ENCODE peak calls at places on chromosomes 2 and 18, in four cellular contexts. G, Z, H and W are unnamed samples.

GRCh38 chr2:176653856-176654443 is 384.7 kb downstream of the MTX2 start:
- DNase-seq in G (no peak), Z (peak), H (peak), W (peak)

GRCh38 chr2:118714115-118714514 is 133.3 kb downstream of the EN1 start:
- DNase-seq in G (no peak), Z (no peak), H (no peak), W (no peak)

GRCh38 chr2:193891021-193891420 is 1696.3 kb upstream of the TMEFF2 start:
- DNase-seq in G (no peak), Z (no peak), H (no peak), W (no peak)

GRCh38 chr2:220365023-220365422 is 737.6 kb downstream of the SLC4A3 start:
- DNase-seq in G (no peak), Z (no peak), H (no peak), W (no peak)

GRCh38 chr2:171158790-171159325 is 1.8 kb downstream of the TLK1 start:
- DNase-seq in G (no peak), Z (no peak), H (no peak), W (no peak)

GRCh38 chr2:129024796-129025195 is 706.1 kb upstream of the HS6ST1 start:
- DNase-seq in G (no peak), Z (no peak), H (no peak), W (no peak)

GRCh38 chr2:70549064-70549710 is 4.4 kb downstream of the TGFA start:
- DNase-seq in G (no peak), Z (no peak), H (no peak), W (no peak)

GRCh38 chr2:103119352-103119751 is 357.5 kb downstream of the TMEM182 start:
- DNase-seq in G (no peak), Z (no peak), H (no peak), W (no peak)

GRCh38 chr2:56539618-56540017 is 355.8 kb downstream of the CCDC85A start:
- DNase-seq in G (no peak), Z (no peak), H (no peak), W (no peak)

GRCh38 chr2:95234286-95234785 is 27.0 kb downstream of the ZNF892 start:
- DNase-seq in G (no peak), Z (no peak), H (no peak), W (no peak)

GRCh38 chr2:29165362-29166236 is 50.4 kb downstream of the CLIP4 start:
- DNase-seq in G (no peak), Z (no peak), H (peak), W (no peak)

GRCh38 chr2:205148756-205149155 is 533.5 kb upstream of the NRP2 start:
- DNase-seq in G (no peak), Z (no peak), H (no peak), W (no peak)

GRCh38 chr2:26463252-26464207 is 14.4 kb downstream of the OTOF start:
- DNase-seq in G (no peak), Z (no peak), H (peak), W (peak)

GRCh38 chr2:113240150-113240914 is 38.4 kb downstream of the PAX8 start:
- DNase-seq in G (no peak), Z (no peak), H (no peak), W (no peak)

GRCh38 chr2:199228887-199229819 is 228.6 kb downstream of the SATB2 start:
- DNase-seq in G (peak), Z (peak), H (no peak), W (no peak)

GRCh38 chr2:47785986-47786385 is 3.0 kb downstream of the MSH6 start:
- DNase-seq in G (no peak), Z (no peak), H (no peak), W (no peak)

GRCh38 chr2:197515277-197515797 is 529 bp upstream of the MOB4 start:
- DNase-seq in G (no peak), Z (no peak), H (peak), W (no peak)

GRCh38 chr2:70789304-70790078 is 952 bp downstream of the FIGLA start:
- DNase-seq in G (no peak), Z (peak), H (peak), W (peak)

GRCh38 chr2:78999410-78999809 is 26.1 kb upstream of the REG3G start:
- DNase-seq in G (no peak), Z (no peak), H (no peak), W (peak)

GRCh38 chr2:232465061-232465460 is 9.1 kb downstream of the ALPI start:
- DNase-seq in G (no peak), Z (no peak), H (peak), W (no peak)

GRCh38 chr2:33670392-33670937 is 71.4 kb upstream of the FAM98A start:
- DNase-seq in G (no peak), Z (no peak), H (no peak), W (peak)

GRCh38 chr2:239302808-239303557 is 97.8 kb downstream of the HDAC4 start:
- DNase-seq in G (no peak), Z (no peak), H (no peak), W (no peak)

GRCh38 chr2:126568734-126569133 is 87.2 kb upstream of the GYPC start:
- DNase-seq in G (no peak), Z (no peak), H (no peak), W (no peak)

GRCh38 chr2:46950314-46950713 is 34.7 kb upstream of the MCFD2 start:
- DNase-seq in G (no peak), Z (no peak), H (no peak), W (no peak)

GRCh38 chr2:217816396-217816869 is 186.4 kb downstream of the TNS1 start:
- DNase-seq in G (no peak), Z (no peak), H (no peak), W (no peak)

GRCh38 chr2:11123856-11124759 is 31.2 kb upstream of the SLC66A3 start:
- DNase-seq in G (no peak), Z (peak), H (peak), W (peak)

GRCh38 chr2:169361706-169362345 is 508 bp downstream of the LRP2 start:
- DNase-seq in G (no peak), Z (peak), H (no peak), W (peak)

GRCh38 chr2:105454801-105455485 is 56.1 kb upstream of the FHL2 start:
- DNase-seq in G (peak), Z (peak), H (peak), W (peak)

GRCh38 chr2:171807130-171807529 is 86.9 kb downstream of the SLC25A12 start:
- DNase-seq in G (no peak), Z (no peak), H (peak), W (no peak)

GRCh38 chr2:109442715-109443319 is 170.9 kb downstream of the SEPTIN10 start:
- DNase-seq in G (no peak), Z (no peak), H (no peak), W (no peak)

GRCh38 chr2:109439315-109439714 is 174.5 kb downstream of the SEPTIN10 start:
- DNase-seq in G (no peak), Z (no peak), H (no peak), W (no peak)

GRCh38 chr2:109439897-109440506 is 173.8 kb downstream of the SEPTIN10 start:
- DNase-seq in G (no peak), Z (no peak), H (no peak), W (no peak)

GRCh38 chr2:109438773-109439191 is 175.0 kb downstream of the SEPTIN10 start:
- DNase-seq in G (no peak), Z (no peak), H (no peak), W (no peak)

GRCh38 chr2:109440507-109441156 is 173.1 kb downstream of the SEPTIN10 start:
- DNase-seq in G (no peak), Z (no peak), H (no peak), W (no peak)
- TF ChIP-seq JUNB in G (no peak), Z (no peak), H (no peak), W (no peak)

DNA sequence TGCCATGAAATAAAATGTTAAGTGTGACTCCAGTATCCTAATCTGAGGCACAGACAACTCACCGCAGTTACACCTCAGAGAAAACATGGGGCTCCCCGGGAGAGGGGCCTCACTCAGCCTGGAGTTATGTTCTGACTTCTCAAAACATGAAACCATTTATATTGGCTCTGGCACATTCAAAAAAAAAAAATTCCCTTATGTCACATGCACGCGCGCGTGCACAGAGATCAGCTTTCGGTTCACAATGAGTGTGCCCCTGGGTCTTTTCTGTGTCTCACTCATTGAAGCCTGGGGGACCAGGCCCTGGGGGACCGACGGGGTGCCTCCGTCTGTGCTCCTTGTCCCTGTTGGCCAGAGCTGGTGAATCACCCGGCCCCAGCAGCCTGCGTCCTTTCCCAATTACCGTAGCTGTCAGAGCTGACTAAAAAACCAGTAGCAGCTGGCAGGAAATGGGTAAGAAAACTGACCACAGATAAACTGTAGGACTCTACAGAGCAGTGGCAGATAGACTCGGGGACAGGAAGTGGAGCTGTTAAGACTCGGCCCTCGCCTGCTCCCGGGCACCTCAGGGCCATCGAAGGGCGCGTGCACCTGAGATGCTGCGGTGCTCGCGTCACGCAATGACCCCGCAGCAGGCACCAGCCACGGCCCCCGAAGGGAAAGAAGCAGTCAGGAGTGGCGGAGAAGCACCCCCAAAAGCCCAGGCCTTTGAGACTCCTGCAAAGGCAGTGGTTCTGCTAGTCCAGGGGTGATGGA is 138.3 kb upstream of the ID2 start:
- DNase-seq in G (peak), Z (no peak), H (no peak), W (no peak)
- TF ChIP-seq CREB1 in G (peak), Z (no peak), H (no peak), W (no peak)

DNA sequence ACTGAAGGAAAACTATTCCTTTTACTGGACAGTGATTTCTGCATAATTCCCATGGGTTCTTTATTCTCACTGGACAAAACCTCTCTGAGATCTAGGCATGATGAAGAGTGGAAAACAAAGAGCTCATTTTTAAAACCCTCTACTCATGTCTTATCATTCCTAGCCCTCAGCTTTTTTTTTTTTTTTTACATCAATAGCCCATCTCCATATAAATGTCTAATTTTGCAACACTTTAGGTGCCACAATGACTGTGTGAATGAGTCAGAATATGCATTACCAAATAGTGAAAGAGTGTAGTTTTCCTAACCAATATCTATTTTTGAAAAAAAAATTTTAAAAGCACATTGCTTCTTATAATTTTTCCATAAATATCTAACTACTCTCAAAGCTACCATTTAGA is 74.8 kb downstream of the TCF4 start:
- DNase-seq in G (no peak), Z (no peak), H (no peak), W (no peak)
- TF ChIP-seq JUNB in G (no peak), Z (no peak), H (no peak), W (no peak)

DNA sequence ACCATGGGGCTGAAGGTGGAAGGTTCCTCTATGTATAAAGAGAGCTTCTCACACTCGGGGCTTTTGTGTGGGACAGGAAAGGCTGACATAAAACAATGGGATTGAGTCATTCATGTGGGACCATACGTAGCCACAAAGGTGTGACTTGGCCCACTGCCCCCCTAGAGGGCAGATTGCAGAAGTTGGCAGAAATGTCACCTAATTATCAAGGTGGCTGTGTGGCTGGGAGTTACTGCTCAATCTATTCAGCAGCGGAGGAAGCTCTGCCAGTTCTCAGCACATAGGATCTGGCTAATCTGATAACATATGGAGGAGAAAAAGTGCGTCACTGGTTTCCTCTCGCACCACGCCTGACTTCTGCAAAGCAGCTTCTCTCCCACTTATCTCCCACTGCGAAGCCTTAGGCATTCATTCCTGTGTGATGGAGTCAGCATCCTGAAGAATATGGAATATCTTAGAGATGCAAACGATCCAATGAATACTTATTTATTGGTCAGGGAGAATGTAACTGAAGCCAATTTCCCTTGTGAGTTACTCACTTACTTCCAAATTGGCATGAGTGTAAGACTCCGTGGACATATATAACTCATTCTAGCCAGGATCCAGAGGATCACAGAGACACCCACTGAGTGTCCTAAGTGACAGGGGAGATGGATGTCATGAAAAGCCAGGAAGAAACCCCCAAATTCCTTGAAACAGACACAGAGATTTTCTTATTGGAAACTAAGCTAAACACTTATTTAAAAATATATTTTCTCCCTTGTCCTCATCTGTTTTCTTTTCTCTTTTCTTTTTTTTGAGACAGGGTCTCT is 344.8 kb downstream of the TGIF1 start:
- DNase-seq in G (no peak), Z (no peak), H (no peak), W (peak)
- TF ChIP-seq CREB1 in G (no peak), Z (no peak), H (no peak), W (no peak)